ENCODE peak calls at places on chromosomes 1 and 21, in seven cellular contexts. D, V, A, G, U, M and N are unnamed samples.

GRCh38 chr1:1665815-1666251 is 7.0 kb upstream of the CDK11B start:
- DNase-seq in V (no peak), G (no peak), A (peak), D (no peak), M (peak), U (no peak), N (no peak)

GRCh38 chr1:151547119-151547899 is 7.2 kb downstream of the TUFT1 start:
- DNase-seq in G (no peak), A (peak), V (peak), M (peak), U (peak), D (peak), N (peak)

GRCh38 chr1:232440325-232441059 is 189.4 kb downstream of the SIPA1L2 start:
- DNase-seq in G (no peak), M (no peak), U (no peak), A (no peak), V (no peak), D (no peak), N (no peak)

GRCh38 chr1:226004396-226004795 is 5.3 kb upstream of the SDE2 start:
- DNase-seq in V (no peak), U (no peak), G (no peak), A (no peak), M (no peak), D (no peak), N (no peak)

GRCh38 chr1:155636397-155637153 is 26.6 kb downstream of the MSTO1 start:
- DNase-seq in D (no peak), V (no peak), M (no peak), G (no peak), A (no peak), U (no peak), N (no peak)

GRCh38 chr21:46639489-46640386 is 4.3 kb downstream of the PRMT2 start:
- DNase-seq in G (no peak), V (peak), A (peak), M (no peak), U (peak), D (no peak), N (peak)

GRCh38 chr1:12338017-12338416 is 108.2 kb downstream of the VPS13D start:
- DNase-seq in M (no peak), G (no peak), D (no peak), V (no peak), A (no peak), U (no peak), N (no peak)

GRCh38 chr1:160629286-160630210 is 17.3 kb downstream of the SLAMF1 start:
- DNase-seq in U (no peak), M (peak), G (no peak), A (no peak), D (no peak), V (no peak), N (no peak)

GRCh38 chr1:39898146-39898545 is 3.6 kb downstream of the MYCL start:
- DNase-seq in D (no peak), G (no peak), U (no peak), V (no peak), M (no peak), A (no peak), N (no peak)

GRCh38 chr1:1687846-1688245 is 4.7 kb downstream of the SLC35E2B start:
- DNase-seq in A (no peak), D (no peak), V (no peak), G (no peak), U (no peak), M (no peak), N (no peak)

GRCh38 chr1:101316276-101316675 is 79.5 kb downstream of the S1PR1 start:
- DNase-seq in D (no peak), A (no peak), U (no peak), V (no peak), G (peak), M (no peak), N (no peak)

GRCh38 chr1:161307230-161307768 is 2.5 kb downstream of the MPZ start:
- DNase-seq in M (peak), U (peak), A (peak), D (no peak), G (no peak), V (no peak), N (peak)